ENCODE peak calls at places on chromosome 9, in six cellular contexts. One of them, this sample, is unnamed. For H3K4me1, the result is how much of the 10 kb centered on the place peaks cover.

GRCh38 chr9:124271660-124272059 is 13.9 kb downstream of the NEK6 start:
- DNase-seq in K562: no peak
- DNase-seq in HCT116: no peak
- DNase-seq in HepG2: no peak
- DNase-seq in H1: no peak
- DNase-seq in GM12878: no peak
- DNase-seq in this sample: no peak

GRCh38 chr9:121755581-121755980 is 104.1 kb downstream of the DAB2IP start:
- DNase-seq in K562: no peak
- DNase-seq in HCT116: no peak
- DNase-seq in HepG2: no peak
- DNase-seq in H1: no peak
- DNase-seq in GM12878: no peak
- DNase-seq in this sample: no peak

GRCh38 chr9:124870723-124871122 is 8.8 kb downstream of the ARPC5L start:
- DNase-seq in K562: no peak
- DNase-seq in HCT116: no peak
- DNase-seq in HepG2: no peak
- DNase-seq in H1: no peak
- DNase-seq in GM12878: no peak
- DNase-seq in this sample: no peak

GRCh38 chr9:34387239-34387638 is 10.5 kb upstream of the MYORG start:
- DNase-seq in K562: no peak
- DNase-seq in HCT116: no peak
- DNase-seq in HepG2: no peak
- DNase-seq in H1: no peak
- DNase-seq in GM12878: no peak
- DNase-seq in this sample: no peak

GRCh38 chr9:114507726-114508125 is 2.5 kb upstream of the WHRN start:
- DNase-seq in K562: no peak
- DNase-seq in HCT116: no peak
- DNase-seq in HepG2: peak
- DNase-seq in H1: no peak
- DNase-seq in GM12878: no peak
- DNase-seq in this sample: no peak

GRCh38 chr9:84838879-84839278 is 169.3 kb downstream of the NTRK2 start:
- DNase-seq in K562: no peak
- DNase-seq in HCT116: no peak
- DNase-seq in HepG2: no peak
- DNase-seq in H1: no peak
- DNase-seq in GM12878: peak
- DNase-seq in this sample: no peak

GRCh38 chr9:101470929-101471328 is 35.4 kb upstream of the ALDOB start:
- DNase-seq in K562: no peak
- DNase-seq in HCT116: no peak
- DNase-seq in HepG2: no peak
- DNase-seq in H1: no peak
- DNase-seq in GM12878: no peak
- DNase-seq in this sample: no peak

GRCh38 chr9:121009657-121010056 is 40.4 kb downstream of the C5 start:
- DNase-seq in K562: no peak
- DNase-seq in HCT116: no peak
- DNase-seq in HepG2: no peak
- DNase-seq in H1: no peak
- DNase-seq in GM12878: no peak
- DNase-seq in this sample: no peak

GRCh38 chr9:120935383-120935857 is 8.8 kb upstream of the TRAF1 start:
- DNase-seq in K562: peak
- DNase-seq in HCT116: no peak
- DNase-seq in HepG2: no peak
- DNase-seq in H1: no peak
- DNase-seq in GM12878: no peak
- DNase-seq in this sample: no peak

GRCh38 chr9:128684325-128685021 is 4.5 kb upstream of the SET start:
- DNase-seq in K562: peak
- DNase-seq in HCT116: peak
- DNase-seq in HepG2: peak
- DNase-seq in H1: peak
- DNase-seq in GM12878: peak
- DNase-seq in this sample: no peak

GRCh38 chr9:12817702-12818101 is 42.9 kb downstream of the LURAP1L start:
- DNase-seq in K562: no peak
- DNase-seq in HCT116: peak
- DNase-seq in HepG2: peak
- DNase-seq in H1: no peak
- DNase-seq in GM12878: no peak
- DNase-seq in this sample: no peak

GRCh38 chr9:132631280-132631679 is 38.5 kb downstream of the DDX31 start:
- DNase-seq in K562: no peak
- DNase-seq in HCT116: no peak
- DNase-seq in HepG2: no peak
- DNase-seq in H1: no peak
- DNase-seq in GM12878: no peak
- DNase-seq in this sample: no peak

GRCh38 chr9:87148391-87149237 is 201.3 kb upstream of the GAS1 start:
- DNase-seq in K562: peak
- DNase-seq in HCT116: no peak
- DNase-seq in HepG2: no peak
- DNase-seq in H1: peak
- DNase-seq in GM12878: no peak
- DNase-seq in this sample: peak

GRCh38 chr9:87149794-87150193 is 202.5 kb upstream of the GAS1 start:
- DNase-seq in K562: no peak
- DNase-seq in HCT116: no peak
- DNase-seq in HepG2: no peak
- DNase-seq in H1: no peak
- DNase-seq in GM12878: no peak
- DNase-seq in this sample: no peak

GRCh38 chr9:87152206-87152605 is 204.9 kb upstream of the GAS1 start:
- DNase-seq in K562: no peak
- DNase-seq in HCT116: no peak
- DNase-seq in HepG2: no peak
- DNase-seq in H1: no peak
- DNase-seq in GM12878: no peak
- DNase-seq in this sample: no peak

GRCh38 chr9:87147803-87148202 is 200.5 kb upstream of the GAS1 start:
- DNase-seq in K562: no peak
- DNase-seq in HCT116: no peak
- DNase-seq in HepG2: no peak
- DNase-seq in H1: no peak
- DNase-seq in GM12878: no peak
- DNase-seq in this sample: no peak
- TF ChIP-seq ZNF274 in K562: no peak
- TF ChIP-seq ZNF274 in HCT116: no peak
- TF ChIP-seq ZNF274 in HepG2: no peak
- TF ChIP-seq ZNF274 in H1: no peak
- TF ChIP-seq ZNF274 in GM12878: no peak
- TF ChIP-seq ZNF274 in this sample: no peak

GRCh38 chr9:93028448-93029006 is 30.0 kb upstream of the SUSD3 start:
- DNase-seq in K562: no peak
- DNase-seq in HCT116: no peak
- DNase-seq in HepG2: no peak
- DNase-seq in H1: no peak
- DNase-seq in GM12878: peak
- DNase-seq in this sample: no peak
- H3K4me1 ChIP-seq in K562: under half
- H3K4me1 ChIP-seq in HCT116: under half
- H3K4me1 ChIP-seq in HepG2: under half
- H3K4me1 ChIP-seq in H1: under half
- H3K4me1 ChIP-seq in GM12878: under half
- H3K4me1 ChIP-seq in this sample: under half

GRCh38 chr9:27422435-27422834 is 101.7 kb upstream of the IFNK start:
- DNase-seq in K562: no peak
- DNase-seq in HCT116: no peak
- DNase-seq in HepG2: no peak
- DNase-seq in H1: no peak
- DNase-seq in GM12878: no peak
- DNase-seq in this sample: no peak
- H3K4me3 ChIP-seq in K562: no peak
- H3K4me3 ChIP-seq in HCT116: no peak
- H3K4me3 ChIP-seq in HepG2: no peak
- H3K4me3 ChIP-seq in H1: no peak
- H3K4me3 ChIP-seq in GM12878: no peak
- H3K4me3 ChIP-seq in this sample: no peak

DNA sequence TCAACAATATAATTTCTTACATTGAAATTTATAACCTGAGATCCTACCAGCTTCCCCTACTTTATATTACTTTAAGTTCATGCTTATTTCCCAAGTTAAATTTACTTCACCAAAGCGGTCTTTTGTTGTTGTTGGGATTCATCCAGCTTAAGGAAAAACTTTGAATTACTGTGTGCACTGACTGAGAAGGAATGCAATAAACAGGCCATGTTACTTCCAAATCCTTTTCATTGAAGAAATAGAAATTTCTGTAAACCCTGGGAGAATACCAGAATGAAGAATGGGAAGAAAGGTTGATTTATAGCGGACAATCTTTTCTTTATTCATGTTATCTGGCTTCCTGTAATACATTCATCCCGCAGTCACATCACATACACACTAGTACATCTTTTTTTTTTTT is 8.8 kb downstream of the PCA3 start:
- DNase-seq in K562: no peak
- DNase-seq in HCT116: no peak
- DNase-seq in HepG2: no peak
- DNase-seq in H1: no peak
- DNase-seq in GM12878: no peak
- DNase-seq in this sample: no peak
- TF ChIP-seq ZNF274 in K562: no peak
- TF ChIP-seq ZNF274 in HCT116: no peak
- TF ChIP-seq ZNF274 in HepG2: no peak
- TF ChIP-seq ZNF274 in H1: no peak
- TF ChIP-seq ZNF274 in GM12878: no peak
- TF ChIP-seq ZNF274 in this sample: no peak

DNA sequence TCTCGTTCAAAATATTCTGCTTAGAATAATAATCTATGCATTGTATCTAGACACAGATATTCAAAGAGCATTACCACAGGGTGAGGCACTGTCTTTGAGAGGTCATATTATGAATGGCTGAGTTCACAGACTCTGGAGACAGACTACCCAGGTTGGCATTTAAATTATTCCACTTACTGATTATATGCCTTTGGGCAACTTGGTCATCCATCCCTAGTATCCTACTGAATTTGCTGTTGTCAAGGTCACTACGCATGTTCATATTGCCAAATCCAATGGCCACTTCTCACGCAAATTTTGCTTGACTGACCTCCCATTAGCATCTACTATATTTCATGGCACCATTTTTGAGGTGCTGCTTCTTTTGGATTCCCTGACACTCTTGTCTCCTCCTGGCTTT is 498.6 kb upstream of the TLE4 start:
- DNase-seq in K562: no peak
- DNase-seq in HCT116: no peak
- DNase-seq in HepG2: no peak
- DNase-seq in H1: no peak
- DNase-seq in GM12878: no peak
- DNase-seq in this sample: no peak
- H3K4me1 ChIP-seq in K562: under half
- H3K4me1 ChIP-seq in HCT116: under half
- H3K4me1 ChIP-seq in HepG2: under half
- H3K4me1 ChIP-seq in H1: under half
- H3K4me1 ChIP-seq in GM12878: under half
- H3K4me1 ChIP-seq in this sample: under half

GRCh38 chr9:136201609-136202448 is 3.1 kb downstream of the LHX3 start:
- DNase-seq in K562: peak
- DNase-seq in HCT116: no peak
- DNase-seq in HepG2: no peak
- DNase-seq in H1: peak
- DNase-seq in GM12878: no peak
- DNase-seq in this sample: no peak
- H3K4me3 ChIP-seq in K562: no peak
- H3K4me3 ChIP-seq in HCT116: no peak
- H3K4me3 ChIP-seq in HepG2: no peak
- H3K4me3 ChIP-seq in H1: no peak
- H3K4me3 ChIP-seq in GM12878: no peak
- H3K4me3 ChIP-seq in this sample: no peak

GRCh38 chr9:134139081-134139480 is 3.2 kb downstream of the WDR5 start:
- DNase-seq in K562: no peak
- DNase-seq in HCT116: no peak
- DNase-seq in HepG2: no peak
- DNase-seq in H1: no peak
- DNase-seq in GM12878: no peak
- DNase-seq in this sample: no peak
- TF ChIP-seq ZNF274 in K562: no peak
- TF ChIP-seq ZNF274 in HCT116: no peak
- TF ChIP-seq ZNF274 in HepG2: no peak
- TF ChIP-seq ZNF274 in H1: no peak
- TF ChIP-seq ZNF274 in GM12878: no peak
- TF ChIP-seq ZNF274 in this sample: no peak

GRCh38 chr9:16521868-16522381 is 348.5 kb downstream of the BNC2 start:
- DNase-seq in K562: no peak
- DNase-seq in HCT116: no peak
- DNase-seq in HepG2: no peak
- DNase-seq in H1: no peak
- DNase-seq in GM12878: no peak
- DNase-seq in this sample: no peak

GRCh38 chr9:16515207-16515606 is 355.3 kb downstream of the BNC2 start:
- DNase-seq in K562: no peak
- DNase-seq in HCT116: no peak
- DNase-seq in HepG2: no peak
- DNase-seq in H1: no peak
- DNase-seq in GM12878: no peak
- DNase-seq in this sample: no peak

GRCh38 chr9:16515879-16516289 is 354.6 kb downstream of the BNC2 start:
- DNase-seq in K562: no peak
- DNase-seq in HCT116: no peak
- DNase-seq in HepG2: no peak
- DNase-seq in H1: no peak
- DNase-seq in GM12878: no peak
- DNase-seq in this sample: peak

GRCh38 chr9:16516887-16517286 is 353.6 kb downstream of the BNC2 start:
- DNase-seq in K562: no peak
- DNase-seq in HCT116: no peak
- DNase-seq in HepG2: no peak
- DNase-seq in H1: no peak
- DNase-seq in GM12878: no peak
- DNase-seq in this sample: no peak

GRCh38 chr9:16519001-16519400 is 351.5 kb downstream of the BNC2 start:
- DNase-seq in K562: no peak
- DNase-seq in HCT116: no peak
- DNase-seq in HepG2: no peak
- DNase-seq in H1: no peak
- DNase-seq in GM12878: no peak
- DNase-seq in this sample: peak
- H3K4me1 ChIP-seq in K562: under half
- H3K4me1 ChIP-seq in HCT116: under half
- H3K4me1 ChIP-seq in HepG2: under half
- H3K4me1 ChIP-seq in H1: under half
- H3K4me1 ChIP-seq in GM12878: under half
- H3K4me1 ChIP-seq in this sample: under half

This sample was measured in NT2/D1.